ENCODE peak calls at places on chromosomes 1 and 21, in nine cellular contexts. A is HEK293T; U is EL; B is CD8-positive, alpha-beta T cell; L is mucosa of descending colon; W is NCI-H1105 treated with DMSO at 0.1 percent for 48 hours; Y is posterior cingulate gyrus; C is breast epithelium; T is NCI-H1930. Z is an unnamed sample.

GRCh38 chr1:201335174-201335870 is 42.2 kb downstream of the TNNT2 start:
- DNase-seq in A (no peak), U (no peak), B (no peak), L (no peak), W (no peak), Y (no peak), C (no peak), T (no peak), Z (no peak)

GRCh38 chr1:29256395-29256794 is 20.1 kb downstream of the PTPRU start:
- DNase-seq in A (peak), U (no peak), B (no peak), L (no peak), W (peak), Y (no peak), C (no peak), T (no peak), Z (no peak)

GRCh38 chr1:206083750-206084149 is 30.8 kb downstream of the RHEX start:
- DNase-seq in A (no peak), U (no peak), B (no peak), L (no peak), W (no peak), Y (no peak), C (no peak), T (no peak), Z (no peak)

GRCh38 chr1:156804572-156805243 is 11.9 kb downstream of the SH2D2A start:
- DNase-seq in A (no peak), U (no peak), B (no peak), L (no peak), W (no peak), Y (no peak), C (no peak), T (no peak), Z (peak)

GRCh38 chr21:31611445-31611844 is 48.0 kb upstream of the SOD1 start:
- DNase-seq in A (no peak), U (no peak), B (no peak), L (no peak), W (no peak), Y (no peak), C (no peak), T (no peak), Z (no peak)

GRCh38 chr1:61585714-61586113 is 139.2 kb downstream of the TM2D1 start:
- DNase-seq in A (no peak), U (no peak), B (no peak), L (peak), W (no peak), Y (no peak), C (no peak), T (no peak), Z (no peak)

GRCh38 chr1:104780470-104781078 is 1030.9 kb downstream of the AMY1C start:
- DNase-seq in A (peak), U (peak), B (no peak), L (no peak), W (peak), Y (no peak), C (no peak), T (peak), Z (peak)

GRCh38 chr1:93605026-93605425 is 76.6 kb downstream of the BCAR3 start:
- DNase-seq in A (no peak), U (no peak), B (no peak), L (no peak), W (no peak), Y (no peak), C (no peak), T (no peak), Z (no peak)

GRCh38 chr1:219163401-219163954 is 10.2 kb upstream of the LYPLAL1 start:
- DNase-seq in A (no peak), U (no peak), B (no peak), L (no peak), W (no peak), Y (no peak), C (no peak), T (no peak), Z (no peak)

GRCh38 chr1:30024411-30025195 is 698.8 kb downstream of the MATN1 start:
- DNase-seq in A (no peak), U (no peak), B (no peak), L (no peak), W (no peak), Y (no peak), C (peak), T (no peak), Z (no peak)

GRCh38 chr1:241985787-241986186 is 13.1 kb downstream of the MAP1LC3C start:
- DNase-seq in A (peak), U (peak), B (no peak), L (no peak), W (peak), Y (no peak), C (no peak), T (peak), Z (peak)

GRCh38 chr1:95604784-95605183 is 370.8 kb downstream of the RWDD3 start:
- DNase-seq in A (no peak), U (no peak), B (no peak), L (no peak), W (peak), Y (no peak), C (no peak), T (no peak), Z (no peak)

GRCh38 chr1:36769886-36770830 is 264.2 kb downstream of the GRIK3 start:
- DNase-seq in A (no peak), U (no peak), B (no peak), L (no peak), W (no peak), Y (no peak), C (peak), T (no peak), Z (no peak)

GRCh38 chr1:62144238-62144831 is 50.3 kb upstream of the L1TD1 start:
- DNase-seq in A (peak), U (peak), B (no peak), L (no peak), W (peak), Y (no peak), C (no peak), T (peak), Z (peak)

GRCh38 chr21:37958493-37958892 is 42.2 kb upstream of the KCNJ6 start:
- DNase-seq in A (no peak), U (no peak), B (no peak), L (no peak), W (no peak), Y (no peak), C (no peak), T (no peak), Z (no peak)

GRCh38 chr1:159532922-159533321 is 2.9 kb downstream of the OR10J5 start:
- DNase-seq in A (no peak), U (peak), B (no peak), L (no peak), W (no peak), Y (no peak), C (no peak), T (no peak), Z (no peak)

GRCh38 chr1:53408013-53408754 is 51.0 kb upstream of the DMRTB1 start:
- DNase-seq in A (no peak), U (peak), B (no peak), L (no peak), W (no peak), Y (no peak), C (no peak), T (no peak), Z (no peak)

GRCh38 chr1:172978595-172978994 is 72.1 kb downstream of the TNFSF18 start:
- DNase-seq in A (no peak), U (no peak), B (no peak), L (no peak), W (no peak), Y (no peak), C (no peak), T (no peak), Z (no peak)

GRCh38 chr1:27297903-27298302 is 24.1 kb upstream of the TMEM222 start:
- DNase-seq in A (no peak), U (no peak), B (no peak), L (no peak), W (no peak), Y (no peak), C (no peak), T (no peak), Z (no peak)

GRCh38 chr1:146012703-146013565 is 8.6 kb downstream of the HJV start:
- DNase-seq in A (peak), U (peak), B (peak), L (no peak), W (peak), Y (no peak), C (no peak), T (peak), Z (peak)

GRCh38 chr1:212397171-212397570 is 17.5 kb downstream of the PACC1 start:
- DNase-seq in A (no peak), U (no peak), B (no peak), L (no peak), W (no peak), Y (no peak), C (no peak), T (no peak), Z (no peak)

GRCh38 chr1:107362468-107362867 is 221.6 kb downstream of the NTNG1 start:
- DNase-seq in A (no peak), U (no peak), B (no peak), L (no peak), W (no peak), Y (no peak), C (no peak), T (no peak), Z (no peak)

GRCh38 chr1:26237230-26237966 is 3.4 kb downstream of the CEP85 start:
- DNase-seq in A (no peak), U (peak), B (no peak), L (no peak), W (no peak), Y (no peak), C (no peak), T (no peak), Z (peak)

GRCh38 chr21:15281714-15282113 is 216.9 kb upstream of the NRIP1 start:
- DNase-seq in A (no peak), U (no peak), B (no peak), L (no peak), W (no peak), Y (no peak), C (no peak), T (no peak), Z (no peak)